ENCODE peak calls at places on chromosome 3, in four cellular contexts. H is A673, R is astrocyte of the spinal cord, Y is thyroid gland. C is an unnamed sample.

GRCh38 chr3:179622023-179622422 is 17.4 kb downstream of the NDUFB5 start:
- DNase-seq in Y (no peak), H (no peak), R (no peak), C (no peak)

GRCh38 chr3:32428092-32429068 is 36.7 kb downstream of the CMTM7 start:
- DNase-seq in Y (no peak), R (no peak), H (no peak), C (no peak)

GRCh38 chr3:53122933-53123305 is 7.3 kb downstream of the RFT1 start:
- DNase-seq in H (no peak), Y (no peak), R (no peak), C (no peak)

GRCh38 chr3:59866076-59866475 is 816.3 kb upstream of the CFAP20DC start:
- DNase-seq in Y (no peak), H (no peak), R (no peak), C (no peak)

GRCh38 chr3:9976736-9977709 is 9.6 kb downstream of the EMC3 start:
- DNase-seq in H (peak; percentile 88), Y (peak; percentile 68), R (peak; percentile 96), C (peak; percentile 99)

GRCh38 chr3:80087769-80088168 is 320.0 kb upstream of the ROBO1 start:
- DNase-seq in Y (no peak), R (peak; percentile 69), H (peak; percentile 31), C (peak; percentile 14)

GRCh38 chr3:62164196-62164595 is 209.2 kb downstream of the FEZF2 start:
- DNase-seq in R (no peak), Y (no peak), H (no peak), C (no peak)

GRCh38 chr3:60363817-60364216 is 887.4 kb downstream of the FHIT start:
- DNase-seq in R (peak; percentile 14), H (no peak), Y (no peak), C (no peak)

GRCh38 chr3:115187149-115187757 is 40.2 kb upstream of the ZBTB20 start:
- DNase-seq in H (no peak), R (no peak), Y (no peak), C (no peak)

GRCh38 chr3:67526246-67526645 is 128.2 kb downstream of the SUCLG2 start:
- DNase-seq in R (peak; percentile 96), Y (no peak), H (peak; percentile 22), C (peak; percentile 90)

GRCh38 chr3:15645246-15645645 is 43.7 kb downstream of the BTD start:
- DNase-seq in Y (no peak), R (no peak), H (no peak), C (no peak)

GRCh38 chr3:158104346-158105020 is 1.7 kb downstream of the SHOX2 start:
- DNase-seq in H (no peak), Y (no peak), R (no peak), C (peak; percentile 13)

GRCh38 chr3:12793701-12794100 is 2.8 kb upstream of the CAND2 start:
- DNase-seq in H (no peak), Y (no peak), R (no peak), C (no peak)

GRCh38 chr3:106466881-106467280 is 598.1 kb upstream of the CBLB start:
- DNase-seq in H (no peak), R (no peak), Y (no peak), C (no peak)

GRCh38 chr3:30607032-30607833 is 832 bp downstream of the TGFBR2 start:
- DNase-seq in Y (peak; percentile 68), H (peak; percentile 61), R (peak; percentile 62), C (no peak)

GRCh38 chr3:171829841-171830559 is 13.1 kb upstream of the TMEM212 start:
- DNase-seq in R (peak; percentile 79), Y (peak; percentile 59), H (peak; percentile 81), C (peak; percentile 83)

GRCh38 chr3:113783980-113784379 is 37.1 kb downstream of the ATP6V1A start:
- DNase-seq in H (peak; percentile 94), Y (no peak), R (no peak), C (no peak)

GRCh38 chr3:171748341-171748918 is 61.9 kb downstream of the PLD1 start:
- DNase-seq in R (peak; percentile 28), H (no peak), Y (no peak), C (no peak)

GRCh38 chr3:129164500-129164899 is 3.6 kb upstream of the ISY1 start:
- DNase-seq in R (no peak), H (no peak), Y (no peak), C (no peak)

GRCh38 chr3:44832965-44833364 is 28.7 kb upstream of the TMEM42 start:
- DNase-seq in Y (no peak), R (no peak), H (no peak), C (no peak)

GRCh38 chr3:11847035-11847394 is 330 bp upstream of the TAMM41 start:
- DNase-seq in Y (no peak), H (no peak), R (no peak), C (no peak)

GRCh38 chr3:97949743-97950142 is 22.5 kb downstream of the RIOX2 start:
- DNase-seq in H (no peak), Y (peak; percentile 79), R (no peak), C (no peak)

GRCh38 chr3:197026481-197026866 is 3.1 kb downstream of the MELTF start:
- DNase-seq in Y (no peak), R (no peak), H (no peak), C (no peak)

GRCh38 chr3:159899198-159899597 is 89.4 kb upstream of the IL12A start:
- DNase-seq in H (no peak), R (no peak), Y (no peak), C (no peak)

GRCh38 chr3:136955813-136956212 is 2.0 kb upstream of the IL20RB start:
- DNase-seq in Y (no peak), R (peak; percentile 87), H (no peak), C (peak; percentile 93)

GRCh38 chr3:16060358-16060852 is 114.1 kb upstream of the GALNT15 start:
- DNase-seq in Y (no peak), R (peak; percentile 99), H (peak; percentile 32), C (peak; percentile 100)

GRCh38 chr3:27789420-27789819 is 67.3 kb upstream of the EOMES start:
- DNase-seq in R (no peak), H (no peak), Y (no peak), C (no peak)

GRCh38 chr3:95154775-95155174 is 1091.9 kb downstream of the NSUN3 start:
- DNase-seq in R (peak; percentile 70), H (no peak), Y (no peak), C (peak; percentile 2)

GRCh38 chr3:177335728-177336127 is 138.4 kb upstream of the TBL1XR1 start:
- DNase-seq in R (peak; percentile 31), H (no peak), Y (no peak), C (peak; percentile 48)

GRCh38 chr3:139827833-139828232 is 107.2 kb upstream of the CLSTN2 start:
- DNase-seq in H (no peak), R (no peak), Y (no peak), C (no peak)

GRCh38 chr3:182725372-182726251 is 67.7 kb upstream of the ATP11B start:
- DNase-seq in H (peak; percentile 21), R (no peak), Y (no peak), C (peak; percentile 8)

GRCh38 chr3:128111147-128111546 is 12.5 kb downstream of the RUVBL1 start:
- DNase-seq in H (no peak), R (no peak), Y (no peak), C (no peak)
- H3K4me3 ChIP-seq in H (no peak overlapping the region), R (no peak overlapping the region), Y (no peak overlapping the region), C (no peak overlapping the region)

DNA sequence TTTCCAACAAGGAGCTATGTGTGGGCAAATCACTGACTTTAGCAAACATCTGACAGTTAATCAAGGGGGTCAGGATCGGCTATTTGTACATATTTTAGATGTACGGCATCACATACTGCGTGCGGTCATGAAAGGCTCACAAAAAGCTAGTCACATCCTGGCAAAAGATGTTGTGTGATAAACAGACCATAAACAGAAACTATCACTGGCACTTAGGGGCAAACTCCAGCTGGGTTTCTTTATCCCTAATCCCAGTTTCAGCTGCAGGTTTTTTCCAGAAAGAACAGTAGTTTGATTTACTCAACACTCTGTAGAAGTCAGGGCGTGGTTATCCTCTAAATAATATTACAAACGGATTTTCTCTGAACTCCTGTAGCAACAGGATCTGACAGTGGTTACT is 112.4 kb upstream of the BHLHE40 start:
- DNase-seq in H (no peak), R (peak; percentile 22), Y (no peak), C (peak; percentile 79)
- H3K4me3 ChIP-seq in H (no peak overlapping the region), R (no peak overlapping the region), Y (no peak overlapping the region), C (no peak overlapping the region)

DNA sequence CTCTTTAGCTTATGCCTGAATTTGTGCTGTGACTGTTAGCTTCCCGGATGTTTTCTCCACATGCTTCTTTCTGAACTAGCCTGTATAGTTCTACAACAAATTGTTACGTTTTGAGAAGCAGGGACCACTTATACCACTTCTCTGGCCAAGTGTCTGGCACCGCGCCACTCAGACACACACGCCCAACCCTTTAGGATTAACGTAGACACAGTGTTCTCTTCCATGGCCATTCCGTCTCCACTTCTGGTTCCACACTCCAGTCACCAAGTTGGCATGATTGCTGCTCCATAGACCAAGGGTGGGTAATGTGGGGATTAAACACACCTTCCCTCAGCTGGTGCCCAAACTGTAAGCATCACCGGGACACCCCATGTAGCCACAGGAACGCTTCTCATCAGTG is 751 bp upstream of the TMEM108 start:
- DNase-seq in R (no peak), H (no peak), Y (peak; percentile 94), C (no peak)
- H3K4me3 ChIP-seq in R (peak overlapping the region; percentile 71), H (no peak overlapping the region), Y (peak overlapping the region; percentile 44), C (no peak overlapping the region)

GRCh38 chr3:194481103-194481502 is 5.7 kb downstream of the ATP13A3 start:
- DNase-seq in R (peak; percentile 68), H (no peak), Y (no peak), C (peak; percentile 83)
- H3K4me3 ChIP-seq in R (no peak overlapping the region), H (no peak overlapping the region), Y (no peak overlapping the region), C (no peak overlapping the region)

C was measured in fibroblast of mammary gland.